ENCODE peak calls at places on chromosomes 12 and 14, in nine cellular contexts. One of them, this sample, is unnamed.
A peak's percentile ranks its signal among the peaks of the same experiment; 100 is the strongest.

GRCh38 chr12:26863515-26863914 is 30.5 kb upstream of the ITPR2 start:
- DNase-seq in PC-3: peak; percentile 28
- DNase-seq in MM.1S: peak; percentile 37
- DNase-seq in HCT116: peak; percentile 23
- DNase-seq in GM23338: peak; percentile 43
- DNase-seq in GM23248: peak; percentile 32
- DNase-seq in hepatocyte: no peak
- DNase-seq in OCI-LY7: peak; percentile 50
- DNase-seq in SK-N-SH: no peak
- DNase-seq in this sample: peak; percentile 12

GRCh38 chr14:33592298-33592697 is 358.6 kb downstream of the EGLN3 start:
- DNase-seq in HCT116: no peak
- DNase-seq in SK-N-SH: no peak
- DNase-seq in OCI-LY7: no peak
- DNase-seq in PC-3: peak; percentile 31
- DNase-seq in GM23248: peak; percentile 71
- DNase-seq in hepatocyte: no peak
- DNase-seq in MM.1S: no peak
- DNase-seq in GM23338: no peak
- DNase-seq in this sample: no peak

GRCh38 chr14:37697489-37698121 is 102.2 kb downstream of the TTC6 start:
- DNase-seq in SK-N-SH: no peak
- DNase-seq in hepatocyte: peak; percentile 44
- DNase-seq in HCT116: no peak
- DNase-seq in GM23248: peak; percentile 67
- DNase-seq in GM23338: no peak
- DNase-seq in OCI-LY7: no peak
- DNase-seq in PC-3: peak; percentile 89
- DNase-seq in MM.1S: no peak
- DNase-seq in this sample: no peak

GRCh38 chr14:61877050-61877390 is 114.8 kb downstream of the SNAPC1 start:
- DNase-seq in SK-N-SH: peak; percentile 31
- DNase-seq in MM.1S: no peak
- DNase-seq in HCT116: no peak
- DNase-seq in hepatocyte: no peak
- DNase-seq in PC-3: no peak
- DNase-seq in GM23338: no peak
- DNase-seq in OCI-LY7: no peak
- DNase-seq in GM23248: no peak
- DNase-seq in this sample: no peak

GRCh38 chr12:27552886-27553560 is 29.0 kb downstream of the PPFIBP1 start:
- DNase-seq in PC-3: no peak
- DNase-seq in GM23248: peak; percentile 38
- DNase-seq in GM23338: no peak
- DNase-seq in MM.1S: no peak
- DNase-seq in SK-N-SH: no peak
- DNase-seq in hepatocyte: no peak
- DNase-seq in HCT116: no peak
- DNase-seq in OCI-LY7: no peak
- DNase-seq in this sample: no peak

GRCh38 chr12:120241561-120242274 is 23.8 kb downstream of the PXN start:
- DNase-seq in PC-3: no peak
- DNase-seq in GM23338: no peak
- DNase-seq in MM.1S: no peak
- DNase-seq in OCI-LY7: no peak
- DNase-seq in SK-N-SH: no peak
- DNase-seq in HCT116: no peak
- DNase-seq in GM23248: no peak
- DNase-seq in hepatocyte: no peak
- DNase-seq in this sample: no peak

GRCh38 chr14:34227834-34228662 is 234.0 kb downstream of the SPTSSA start:
- DNase-seq in OCI-LY7: peak; percentile 4
- DNase-seq in GM23338: peak; percentile 87
- DNase-seq in hepatocyte: peak; percentile 85
- DNase-seq in MM.1S: peak; percentile 23
- DNase-seq in PC-3: peak; percentile 81
- DNase-seq in GM23248: peak; percentile 83
- DNase-seq in SK-N-SH: peak; percentile 81
- DNase-seq in HCT116: peak; percentile 37
- DNase-seq in this sample: peak; percentile 87

GRCh38 chr14:33509927-33510535 is 440.8 kb downstream of the EGLN3 start:
- DNase-seq in OCI-LY7: no peak
- DNase-seq in PC-3: peak; percentile 56
- DNase-seq in MM.1S: no peak
- DNase-seq in GM23338: no peak
- DNase-seq in hepatocyte: no peak
- DNase-seq in GM23248: peak; percentile 81
- DNase-seq in HCT116: no peak
- DNase-seq in SK-N-SH: no peak
- DNase-seq in this sample: no peak

GRCh38 chr14:78848234-78848820 is 678.2 kb downstream of the NRXN3 start:
- DNase-seq in SK-N-SH: peak; percentile 16
- DNase-seq in hepatocyte: peak; percentile 74
- DNase-seq in OCI-LY7: peak; percentile 54
- DNase-seq in HCT116: peak; percentile 18
- DNase-seq in GM23338: peak; percentile 82
- DNase-seq in MM.1S: peak; percentile 29
- DNase-seq in GM23248: peak; percentile 57
- DNase-seq in PC-3: peak; percentile 62
- DNase-seq in this sample: peak; percentile 81

GRCh38 chr12:58106185-58106584 is 164.8 kb downstream of the ATP23 start:
- DNase-seq in SK-N-SH: no peak
- DNase-seq in hepatocyte: no peak
- DNase-seq in GM23338: no peak
- DNase-seq in GM23248: no peak
- DNase-seq in MM.1S: no peak
- DNase-seq in OCI-LY7: no peak
- DNase-seq in HCT116: no peak
- DNase-seq in PC-3: no peak
- DNase-seq in this sample: no peak

GRCh38 chr14:52949711-52950409 is 990 bp downstream of the FERMT2 start:
- DNase-seq in GM23248: peak; percentile 86
- DNase-seq in hepatocyte: peak; percentile 48
- DNase-seq in PC-3: peak; percentile 68
- DNase-seq in OCI-LY7: no peak
- DNase-seq in MM.1S: no peak
- DNase-seq in SK-N-SH: peak; percentile 36
- DNase-seq in GM23338: no peak
- DNase-seq in HCT116: no peak
- DNase-seq in this sample: peak; percentile 22

GRCh38 chr12:57069522-57069921 is 9.1 kb downstream of the NEMP1 start:
- DNase-seq in GM23248: peak; percentile 89
- DNase-seq in MM.1S: peak; percentile 76
- DNase-seq in OCI-LY7: peak; percentile 82
- DNase-seq in HCT116: peak; percentile 72
- DNase-seq in PC-3: peak; percentile 80
- DNase-seq in GM23338: peak; percentile 92
- DNase-seq in SK-N-SH: peak; percentile 59
- DNase-seq in hepatocyte: peak; percentile 89
- DNase-seq in this sample: peak; percentile 87

GRCh38 chr12:106863185-106863584 is 88.7 kb downstream of the RIC8B start:
- DNase-seq in OCI-LY7: no peak
- DNase-seq in PC-3: no peak
- DNase-seq in SK-N-SH: no peak
- DNase-seq in HCT116: no peak
- DNase-seq in MM.1S: no peak
- DNase-seq in GM23248: no peak
- DNase-seq in hepatocyte: no peak
- DNase-seq in GM23338: no peak
- DNase-seq in this sample: no peak

GRCh38 chr12:8508224-8508623 is 5.1 kb upstream of the CLEC4D start:
- DNase-seq in MM.1S: no peak
- DNase-seq in HCT116: no peak
- DNase-seq in PC-3: no peak
- DNase-seq in hepatocyte: no peak
- DNase-seq in GM23248: no peak
- DNase-seq in OCI-LY7: no peak
- DNase-seq in SK-N-SH: no peak
- DNase-seq in GM23338: peak; percentile 22
- DNase-seq in this sample: no peak

GRCh38 chr12:49358548-49359141 is 8.6 kb upstream of the SPATS2 start:
- DNase-seq in GM23248: peak; percentile 62
- DNase-seq in PC-3: peak; percentile 63
- DNase-seq in OCI-LY7: peak; percentile 86
- DNase-seq in hepatocyte: peak; percentile 75
- DNase-seq in MM.1S: peak; percentile 76
- DNase-seq in HCT116: peak; percentile 84
- DNase-seq in SK-N-SH: peak; percentile 74
- DNase-seq in GM23338: peak; percentile 89
- DNase-seq in this sample: peak; percentile 87

GRCh38 chr14:24381363-24382102 is 13.5 kb downstream of the NFATC4 start:
- DNase-seq in HCT116: no peak
- DNase-seq in MM.1S: no peak
- DNase-seq in SK-N-SH: no peak
- DNase-seq in PC-3: no peak
- DNase-seq in GM23248: no peak
- DNase-seq in GM23338: no peak
- DNase-seq in OCI-LY7: no peak
- DNase-seq in hepatocyte: no peak
- DNase-seq in this sample: no peak

GRCh38 chr14:99745307-99745951 is 47.8 kb upstream of the EML1 start:
- DNase-seq in GM23248: peak; percentile 59
- DNase-seq in SK-N-SH: no peak
- DNase-seq in hepatocyte: no peak
- DNase-seq in HCT116: no peak
- DNase-seq in OCI-LY7: no peak
- DNase-seq in GM23338: no peak
- DNase-seq in MM.1S: no peak
- DNase-seq in PC-3: no peak
- DNase-seq in this sample: no peak

GRCh38 chr14:85853996-85854526 is 324.1 kb downstream of the FLRT2 start:
- DNase-seq in GM23248: peak; percentile 12
- DNase-seq in PC-3: peak; percentile 9
- DNase-seq in SK-N-SH: no peak
- DNase-seq in HCT116: no peak
- DNase-seq in OCI-LY7: no peak
- DNase-seq in MM.1S: no peak
- DNase-seq in GM23338: no peak
- DNase-seq in hepatocyte: no peak
- DNase-seq in this sample: no peak

GRCh38 chr12:52634266-52635056 is 16.1 kb upstream of the KRT73 start:
- DNase-seq in MM.1S: peak; percentile 13
- DNase-seq in GM23248: no peak
- DNase-seq in HCT116: no peak
- DNase-seq in hepatocyte: no peak
- DNase-seq in PC-3: no peak
- DNase-seq in OCI-LY7: no peak
- DNase-seq in SK-N-SH: no peak
- DNase-seq in GM23338: no peak
- DNase-seq in this sample: no peak

GRCh38 chr14:76720382-76720813 is 40.9 kb upstream of the VASH1 start:
- DNase-seq in MM.1S: peak; percentile 29
- DNase-seq in SK-N-SH: peak; percentile 80
- DNase-seq in OCI-LY7: peak; percentile 61
- DNase-seq in PC-3: no peak
- DNase-seq in HCT116: no peak
- DNase-seq in GM23338: peak; percentile 71
- DNase-seq in hepatocyte: peak; percentile 61
- DNase-seq in GM23248: no peak
- DNase-seq in this sample: peak; percentile 36
- TF ChIP-seq EZH2phosphoT487 in MM.1S: no peak
- TF ChIP-seq EZH2phosphoT487 in SK-N-SH: no peak
- TF ChIP-seq EZH2phosphoT487 in OCI-LY7: no peak
- TF ChIP-seq EZH2phosphoT487 in PC-3: no peak
- TF ChIP-seq EZH2phosphoT487 in HCT116: no peak
- TF ChIP-seq EZH2phosphoT487 in GM23338: no peak
- TF ChIP-seq EZH2phosphoT487 in hepatocyte: no peak
- TF ChIP-seq EZH2phosphoT487 in GM23248: no peak
- TF ChIP-seq EZH2phosphoT487 in this sample: no peak

DNA sequence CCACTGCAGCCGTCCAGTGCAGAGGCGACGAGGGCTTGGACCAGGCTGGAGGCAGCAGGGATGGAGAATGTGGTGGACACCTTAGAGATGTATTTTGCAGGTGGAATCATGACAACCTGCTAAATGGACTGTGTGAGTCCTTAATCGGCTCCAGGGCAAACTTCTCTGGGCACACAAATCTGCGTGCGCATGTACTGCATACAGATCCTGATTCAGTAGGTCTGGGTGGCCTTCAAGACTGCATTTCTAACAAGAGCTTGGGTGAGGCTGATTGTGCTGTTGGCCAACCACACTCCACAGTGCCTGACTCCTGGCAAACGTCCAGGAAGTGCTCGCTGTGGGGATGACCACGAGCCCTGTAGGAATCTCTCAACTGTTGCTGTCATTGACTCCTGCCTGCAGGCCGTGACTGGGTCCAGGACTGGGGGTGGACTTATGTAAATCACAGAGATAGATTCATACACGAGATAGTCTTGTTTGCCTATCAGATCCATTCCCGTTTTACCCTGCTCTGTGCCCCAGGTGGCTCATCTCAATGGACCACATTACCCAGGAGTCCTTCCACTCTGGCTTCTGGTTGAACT is 27.2 kb downstream of the JDP2 start:
- DNase-seq in hepatocyte: peak; percentile 68
- DNase-seq in OCI-LY7: no peak
- DNase-seq in SK-N-SH: peak; percentile 50
- DNase-seq in GM23248: peak; percentile 90
- DNase-seq in MM.1S: no peak
- DNase-seq in GM23338: no peak
- DNase-seq in PC-3: peak; percentile 12
- DNase-seq in HCT116: no peak
- DNase-seq in this sample: no peak
- TF ChIP-seq EZH2phosphoT487 in hepatocyte: no peak
- TF ChIP-seq EZH2phosphoT487 in OCI-LY7: no peak
- TF ChIP-seq EZH2phosphoT487 in SK-N-SH: no peak
- TF ChIP-seq EZH2phosphoT487 in GM23248: no peak
- TF ChIP-seq EZH2phosphoT487 in MM.1S: no peak
- TF ChIP-seq EZH2phosphoT487 in GM23338: no peak
- TF ChIP-seq EZH2phosphoT487 in PC-3: no peak
- TF ChIP-seq EZH2phosphoT487 in HCT116: no peak
- TF ChIP-seq EZH2phosphoT487 in this sample: no peak

DNA sequence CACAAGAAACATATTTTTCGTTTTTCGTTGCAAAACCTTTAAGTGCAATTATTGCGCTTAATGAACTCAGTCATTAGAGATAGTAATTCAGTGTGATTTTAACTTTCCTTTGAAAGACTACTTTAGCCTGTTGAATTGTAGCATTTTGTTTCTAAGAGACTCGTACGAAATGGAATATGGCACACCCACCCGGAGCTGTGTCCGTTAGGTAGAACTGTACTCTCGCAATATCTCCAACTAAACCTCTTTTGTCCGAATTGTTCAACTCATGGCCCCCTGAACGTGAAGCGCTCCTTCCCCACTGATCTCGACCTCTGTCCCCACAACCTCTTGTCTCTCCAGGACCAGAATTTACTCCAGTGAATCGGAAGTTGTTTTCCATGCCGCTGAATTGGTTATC is 793 bp downstream of the PCNX4 start:
- DNase-seq in GM23248: peak; percentile 77
- DNase-seq in OCI-LY7: peak; percentile 63
- DNase-seq in GM23338: peak; percentile 11
- DNase-seq in SK-N-SH: peak; percentile 38
- DNase-seq in PC-3: peak; percentile 65
- DNase-seq in HCT116: no peak
- DNase-seq in MM.1S: peak; percentile 9
- DNase-seq in hepatocyte: peak; percentile 38
- DNase-seq in this sample: peak; percentile 32
- TF ChIP-seq EZH2phosphoT487 in GM23248: no peak
- TF ChIP-seq EZH2phosphoT487 in OCI-LY7: no peak
- TF ChIP-seq EZH2phosphoT487 in GM23338: no peak
- TF ChIP-seq EZH2phosphoT487 in SK-N-SH: no peak
- TF ChIP-seq EZH2phosphoT487 in PC-3: no peak
- TF ChIP-seq EZH2phosphoT487 in HCT116: no peak
- TF ChIP-seq EZH2phosphoT487 in MM.1S: no peak
- TF ChIP-seq EZH2phosphoT487 in hepatocyte: no peak
- TF ChIP-seq EZH2phosphoT487 in this sample: no peak

GRCh38 chr12:124305136-124305535 is 10.2 kb downstream of the RFLNA start:
- DNase-seq in hepatocyte: no peak
- DNase-seq in HCT116: no peak
- DNase-seq in SK-N-SH: no peak
- DNase-seq in OCI-LY7: no peak
- DNase-seq in MM.1S: no peak
- DNase-seq in GM23338: no peak
- DNase-seq in GM23248: no peak
- DNase-seq in PC-3: no peak
- DNase-seq in this sample: no peak
- TF ChIP-seq EZH2phosphoT487 in hepatocyte: no peak
- TF ChIP-seq EZH2phosphoT487 in HCT116: no peak
- TF ChIP-seq EZH2phosphoT487 in SK-N-SH: no peak
- TF ChIP-seq EZH2phosphoT487 in OCI-LY7: no peak
- TF ChIP-seq EZH2phosphoT487 in MM.1S: no peak
- TF ChIP-seq EZH2phosphoT487 in GM23338: no peak
- TF ChIP-seq EZH2phosphoT487 in GM23248: no peak
- TF ChIP-seq EZH2phosphoT487 in PC-3: no peak
- TF ChIP-seq EZH2phosphoT487 in this sample: no peak